ENCODE peak calls at places on chromosomes 2 and 18, in seven cellular contexts. W, I, M, B, Y, A and S are unnamed samples.

GRCh38 chr2:126717928-126718327 is 62.0 kb downstream of the GYPC start:
- DNase-seq in W (no peak), I (no peak), M (no peak), B (no peak), Y (no peak), A (no peak), S (no peak)

GRCh38 chr18:69686861-69687260 is 260.8 kb downstream of the CD226 start:
- DNase-seq in W (no peak), I (no peak), M (no peak), B (no peak), Y (no peak), A (no peak), S (no peak)

GRCh38 chr2:39218401-39218800 is 25.4 kb downstream of the CDKL4 start:
- DNase-seq in W (no peak), I (no peak), M (no peak), B (no peak), Y (no peak), A (no peak), S (no peak)

GRCh38 chr2:99880148-99880983 is 262.0 kb downstream of the AFF3 start:
- DNase-seq in W (peak; percentile 78), I (no peak), M (no peak), B (no peak), Y (no peak), A (no peak), S (no peak)

GRCh38 chr18:73340135-73340934 is 472.5 kb upstream of the NETO1 start:
- DNase-seq in W (no peak), I (no peak), M (no peak), B (no peak), Y (no peak), A (no peak), S (no peak)

GRCh38 chr2:50535971-50536759 is 495.8 kb downstream of the NRXN1 start:
- DNase-seq in W (peak; percentile 56), I (no peak), M (no peak), B (no peak), Y (no peak), A (no peak), S (no peak)

GRCh38 chr2:60972889-60973656 is 44.4 kb upstream of the PEX13 start:
- DNase-seq in W (no peak), I (no peak), M (no peak), B (peak; percentile 22), Y (no peak), A (no peak), S (no peak)

GRCh38 chr2:65388626-65389390 is 43.6 kb downstream of the SPRED2 start:
- DNase-seq in W (no peak), I (no peak), M (no peak), B (no peak), Y (no peak), A (no peak), S (no peak)

GRCh38 chr2:233426619-233427342 is 72.5 kb downstream of the DGKD start:
- DNase-seq in W (no peak), I (no peak), M (no peak), B (no peak), Y (no peak), A (peak; percentile 81), S (no peak)

GRCh38 chr18:27428120-27428519 is 243.0 kb upstream of the CHST9 start:
- DNase-seq in W (no peak), I (no peak), M (peak; percentile 9), B (no peak), Y (no peak), A (no peak), S (no peak)

GRCh38 chr2:46470114-46470628 is 9.2 kb upstream of the TMEM247 start:
- DNase-seq in W (no peak), I (no peak), M (no peak), B (no peak), Y (no peak), A (no peak), S (no peak)

GRCh38 chr18:32355896-32356295 is 114.8 kb downstream of the GAREM1 start:
- DNase-seq in W (no peak), I (no peak), M (no peak), B (no peak), Y (no peak), A (no peak), S (no peak)

GRCh38 chr2:153101187-153101586 is 377.4 kb downstream of the RPRM start:
- DNase-seq in W (no peak), I (no peak), M (no peak), B (no peak), Y (no peak), A (no peak), S (no peak)

GRCh38 chr2:54878182-54878581 is 154.7 kb downstream of the EML6 start:
- DNase-seq in W (peak; percentile 59), I (no peak), M (no peak), B (no peak), Y (no peak), A (no peak), S (no peak)